ENCODE peak calls at places on chromosomes 11 and 22, in five cellular contexts. S is psoas muscle, M is PC-3, W is AG09309, Q is fibroblast of mammary gland. U is an unnamed sample.

GRCh38 chr22:16932577-16932976 is 75.4 kb downstream of the GAB4 start:
- DNase-seq in S (no peak), M (no peak), W (no peak), Q (no peak), U (no peak)

GRCh38 chr22:44746061-44746789 is 6.2 kb upstream of the ARHGAP8 start:
- DNase-seq in S (no peak), M (no peak), W (no peak), Q (no peak), U (no peak)

GRCh38 chr22:30580896-30581295 is 6.4 kb upstream of the GAL3ST1 start:
- DNase-seq in S (no peak), M (no peak), W (no peak), Q (no peak), U (no peak)

GRCh38 chr11:70662691-70663098 is 264.4 kb downstream of the CTTN start:
- DNase-seq in S (no peak), M (no peak), W (no peak), Q (no peak), U (no peak)

GRCh38 chr11:3085052-3085451 is 27.8 kb upstream of the CARS1 start:
- DNase-seq in S (no peak), M (peak; percentile 4), W (no peak), Q (no peak), U (no peak)

GRCh38 chr11:72591785-72592490 is 82.3 kb downstream of the PDE2A start:
- DNase-seq in S (no peak), M (no peak), W (no peak), Q (no peak), U (no peak)

GRCh38 chr11:128472128-128473110 is 114.9 kb downstream of the ETS1 start:
- DNase-seq in S (no peak), M (peak; percentile 77), W (no peak), Q (peak; percentile 84), U (peak; percentile 81)

GRCh38 chr22:35634981-35635540 is 13.2 kb upstream of the APOL6 start:
- DNase-seq in S (no peak), M (no peak), W (no peak), Q (peak; percentile 62), U (no peak)

GRCh38 chr11:21896216-21896615 is 296.7 kb upstream of the ANO5 start:
- DNase-seq in S (no peak), M (no peak), W (no peak), Q (no peak), U (no peak)

GRCh38 chr22:25453557-25453956 is 110.9 kb upstream of the GRK3 start:
- DNase-seq in S (no peak), M (no peak), W (no peak), Q (no peak), U (no peak)

GRCh38 chr11:128837627-128838026 is 29.5 kb downstream of the KCNJ1 start:
- DNase-seq in S (no peak), M (no peak), W (no peak), Q (no peak), U (peak; percentile 7)

GRCh38 chr11:120576606-120577005 is 65.1 kb downstream of the GRIK4 start:
- DNase-seq in S (no peak), M (no peak), W (no peak), Q (no peak), U (no peak)

GRCh38 chr11:32821517-32821916 is 8.2 kb upstream of the PRRG4 start:
- DNase-seq in S (no peak), M (peak; percentile 91), W (no peak), Q (peak; percentile 47), U (no peak)

GRCh38 chr11:59263225-59263894 is 50.6 kb upstream of the MPEG1 start:
- DNase-seq in S (no peak), M (peak; percentile 50), W (no peak), Q (no peak), U (no peak)

GRCh38 chr11:125418396-125418795 is 77.7 kb downstream of the FEZ1 start:
- DNase-seq in S (no peak), M (no peak), W (no peak), Q (no peak), U (no peak)

GRCh38 chr11:68008381-68009337 is 1.5 kb upstream of the ALDH3B1 start:
- DNase-seq in S (no peak), M (no peak), W (no peak), Q (no peak), U (no peak)

GRCh38 chr22:21972293-21972779 is 10.3 kb downstream of the TOP3B start:
- DNase-seq in S (no peak), M (peak; percentile 31), W (no peak), Q (peak; percentile 35), U (peak; percentile 46)

GRCh38 chr11:18115360-18116127 is 9.7 kb upstream of the SAAL1 start:
- DNase-seq in S (no peak), M (peak; percentile 75), W (peak; percentile 3), Q (peak; percentile 56), U (peak; percentile 65)

GRCh38 chr11:122735031-122735430 is 79.5 kb downstream of the UBASH3B start:
- DNase-seq in S (no peak), M (no peak), W (no peak), Q (no peak), U (no peak)

GRCh38 chr11:118213774-118214173 is 11.0 kb downstream of the JAML start:
- DNase-seq in S (no peak), M (no peak), W (no peak), Q (no peak), U (no peak)

GRCh38 chr11:67600324-67601029 is 6.3 kb upstream of the NDUFV1 start:
- DNase-seq in S (no peak), M (no peak), W (no peak), Q (no peak), U (no peak)

GRCh38 chr22:32775957-32776356 is 25.5 kb upstream of the TIMP3 start:
- DNase-seq in S (no peak), M (no peak), W (no peak), Q (no peak), U (no peak)

GRCh38 chr11:3723014-3723708 is 52.0 kb upstream of the CHRNA10 start:
- DNase-seq in S (no peak), M (peak; percentile 69), W (peak; percentile 98), Q (peak; percentile 99), U (peak; percentile 97)

GRCh38 chr22:38043151-38044039 is 13.8 kb upstream of the PICK1 start:
- DNase-seq in S (no peak), M (no peak), W (no peak), Q (no peak), U (no peak)

GRCh38 chr11:22263613-22264012 is 70.7 kb downstream of the ANO5 start:
- DNase-seq in S (no peak), M (no peak), W (no peak), Q (no peak), U (no peak)

GRCh38 chr11:94788396-94788795 is 20.2 kb downstream of the AMOTL1 start:
- DNase-seq in S (no peak), M (peak; percentile 97), W (no peak), Q (peak; percentile 51), U (peak; percentile 47)

GRCh38 chr22:31248138-31248745 is 36.1 kb downstream of the LIMK2 start:
- DNase-seq in S (peak; percentile 82), M (peak; percentile 52), W (peak; percentile 63), Q (peak; percentile 88), U (peak; percentile 93)

DNA sequence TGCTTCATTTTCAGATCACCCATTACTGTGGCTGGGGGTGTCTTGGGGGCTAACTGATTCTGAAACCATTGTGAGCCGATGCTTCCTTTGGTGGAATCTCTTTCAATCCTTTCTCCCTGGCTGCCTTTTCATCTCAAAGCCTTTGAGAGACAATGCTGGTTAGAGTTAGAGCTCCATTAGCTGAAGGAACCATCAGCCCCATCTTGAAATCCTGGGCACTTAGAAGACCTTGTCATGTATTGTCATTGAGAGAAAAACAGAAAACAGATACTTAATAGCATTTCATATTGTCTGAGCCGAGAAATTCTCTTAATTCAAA is 6.7 kb downstream of the TEAD1 start:
- DNase-seq in S (no peak), M (no peak), W (no peak), Q (no peak), U (no peak)
- H3K4me3 ChIP-seq in S (peak overlapping the region; percentile 83), M (no peak overlapping the region), W (no peak overlapping the region), Q (no peak overlapping the region), U (no peak overlapping the region)

DNA sequence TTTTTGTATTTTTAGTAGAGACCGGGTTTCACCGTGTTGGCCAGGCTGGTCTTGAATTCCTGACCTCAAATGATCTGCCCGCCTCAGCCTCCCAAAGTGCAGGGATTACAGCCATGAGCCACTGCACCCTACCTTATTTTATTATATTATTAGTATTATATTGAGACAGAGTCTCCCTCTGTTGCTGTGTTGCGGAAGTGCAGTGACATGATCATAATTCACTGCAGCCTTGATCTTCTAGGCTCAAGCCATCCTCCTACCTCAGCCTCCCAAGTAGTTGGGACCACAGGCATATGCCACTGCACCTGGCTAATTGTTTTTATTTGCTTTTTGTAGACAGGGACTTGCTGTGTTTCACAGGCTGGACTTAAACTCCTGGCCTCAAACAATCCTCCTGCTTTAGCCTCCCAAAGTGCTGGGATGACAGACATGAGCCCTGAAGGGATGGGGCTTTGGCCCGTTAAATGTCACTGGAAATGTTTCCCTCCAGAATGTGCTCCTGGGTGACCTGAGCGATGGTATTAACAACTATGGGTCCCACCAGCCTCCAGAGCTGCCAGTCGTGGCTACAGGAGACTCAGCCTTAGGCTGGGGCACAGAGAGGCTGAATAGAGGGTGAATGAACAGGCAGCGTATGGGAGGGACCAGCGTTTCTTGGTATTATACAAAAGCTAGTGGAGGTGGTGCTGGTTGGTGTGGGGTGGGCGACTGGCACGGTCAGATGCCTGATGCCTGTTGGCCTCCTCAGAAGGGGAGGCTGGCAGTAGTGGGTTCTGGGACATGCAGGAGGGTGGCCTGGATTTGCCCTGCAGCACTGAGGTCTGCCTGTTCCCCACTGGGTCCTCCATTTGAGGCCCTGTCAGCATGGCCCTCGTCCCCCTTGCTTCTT is 7.3 kb downstream of the TANGO2 start:
- DNase-seq in S (peak; percentile 30), M (peak; percentile 21), W (no peak), Q (peak; percentile 28), U (peak; percentile 41)
- TF ChIP-seq CTCF in S (no peak), M (peak; percentile 38), W (peak; percentile 41), Q (peak; percentile 41), U (peak; percentile 44)

DNA sequence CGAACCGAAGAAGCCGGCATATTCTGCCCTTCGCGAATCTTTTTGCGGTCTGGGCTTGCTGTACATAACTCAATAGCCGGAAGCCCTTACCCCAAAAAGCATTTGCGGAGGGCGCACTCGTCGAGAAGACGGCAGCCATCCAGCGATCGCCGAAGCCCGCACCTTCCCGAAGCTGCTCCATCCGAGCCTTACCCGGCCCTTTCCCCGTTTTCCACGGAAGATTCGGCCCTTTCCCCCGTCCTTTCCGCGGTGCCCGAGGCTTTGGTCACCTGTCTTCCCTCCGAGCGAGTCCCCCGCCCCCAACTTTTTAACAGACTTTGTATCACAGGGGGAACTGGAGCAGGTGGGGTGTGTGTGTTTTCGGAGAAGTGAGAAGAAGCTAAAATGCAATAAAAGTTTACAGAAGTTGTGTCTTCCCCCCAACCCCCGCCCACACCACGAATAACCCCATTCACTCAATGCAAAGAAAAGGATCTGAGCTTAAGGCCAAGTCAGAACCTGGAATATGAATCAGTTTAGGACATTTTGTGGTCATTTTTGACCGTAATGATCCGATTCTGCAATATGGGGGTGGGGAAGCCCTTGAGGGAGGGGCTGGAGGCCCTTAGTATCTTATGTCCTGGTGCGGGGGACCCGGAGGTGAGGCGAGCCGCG is 99.0 kb upstream of the HSD17B12 start:
- DNase-seq in S (no peak), M (no peak), W (no peak), Q (no peak), U (no peak)
- H3K4me3 ChIP-seq in S (peak overlapping the region; percentile 75), M (no peak overlapping the region), W (no peak overlapping the region), Q (no peak overlapping the region), U (peak overlapping the region; percentile 15)

DNA sequence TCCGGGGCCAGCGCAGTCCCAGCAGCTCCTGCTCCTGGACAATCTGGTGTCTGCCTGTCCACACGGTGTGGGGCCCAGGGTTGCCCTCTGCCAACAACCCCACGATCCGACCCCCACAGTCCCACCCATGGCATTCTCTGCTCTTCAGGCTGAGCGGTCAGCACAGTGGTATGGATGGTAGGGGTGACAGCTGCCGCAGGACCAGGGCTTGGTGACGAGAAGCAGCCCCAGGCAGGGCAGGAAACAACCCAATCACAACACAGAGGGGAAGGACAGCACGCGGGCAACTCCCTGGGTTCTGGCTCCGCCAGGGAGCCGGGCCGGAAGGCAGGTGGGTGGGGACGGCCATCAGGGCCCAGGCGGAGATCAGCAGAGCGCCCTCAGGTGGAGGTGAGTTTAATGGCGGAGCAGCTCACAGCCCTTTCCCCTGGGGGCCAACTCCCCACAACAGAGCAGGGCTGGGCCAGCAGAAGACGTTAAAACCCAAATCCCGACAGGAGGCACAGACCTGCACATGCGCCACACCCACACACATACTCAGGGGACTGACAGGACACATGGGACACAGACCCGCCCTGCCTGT is 5.3 kb upstream of the CHADL start:
- DNase-seq in S (no peak), M (no peak), W (no peak), Q (no peak), U (no peak)
- TF ChIP-seq CTCF in S (no peak), M (peak; percentile 25), W (no peak), Q (no peak), U (no peak)

U was measured in cardiac fibroblast.